ENCODE peak calls at places on chromosomes 12 and 14, in nine cellular contexts. D is SHP77; O is stromal cell of bone marrow; V is RWPE2; P is fibroblast of gingiva; G is brain microvascular endothelial cell; M is AG08395; Q is iris pigment epithelial cell; I is stimulated activated CD8-positive, alpha-beta memory T cell treated with anti-CD3 and anti-CD28 coated beads, Interleukin-15, amount 100 ng/mL, for 48 hours. C is an unnamed sample.

GRCh38 chr14:45104571-45104970 is 20.7 kb downstream of the PRPF39 start:
- DNase-seq in M (no peak), O (no peak), V (no peak), Q (no peak), G (no peak), P (no peak), I (no peak), D (no peak), C (no peak)

GRCh38 chr14:34398024-34398423 is 64.0 kb downstream of the SPTSSA start:
- DNase-seq in O (no peak), V (no peak), M (no peak), G (no peak), I (no peak), Q (no peak), P (no peak), D (no peak), C (no peak)

GRCh38 chr12:56633465-56634241 is 3.5 kb upstream of the BAZ2A start:
- DNase-seq in V (no peak), G (no peak), P (no peak), O (no peak), Q (no peak), D (no peak), M (no peak), I (no peak), C (no peak)

GRCh38 chr14:86532219-86532618 is 1002.3 kb downstream of the FLRT2 start:
- DNase-seq in M (no peak), V (no peak), P (no peak), O (no peak), D (peak), Q (peak), I (no peak), G (peak), C (no peak)

GRCh38 chr12:89058393-89058792 is 293.9 kb downstream of the DUSP6 start:
- DNase-seq in P (no peak), D (no peak), G (no peak), I (no peak), M (no peak), V (no peak), Q (no peak), O (no peak), C (no peak)

GRCh38 chr12:2291182-2291832 is 238.5 kb downstream of the CACNA1C start:
- DNase-seq in G (peak), P (no peak), I (no peak), D (no peak), M (no peak), Q (peak), O (no peak), V (no peak), C (peak)

GRCh38 chr12:90978117-90978770 is 23.3 kb upstream of the CCER1 start:
- DNase-seq in M (peak), I (no peak), G (peak), Q (peak), V (no peak), O (peak), D (peak), P (peak), C (peak)

GRCh38 chr14:68782091-68782981 is 10.5 kb downstream of the ZFP36L1 start:
- DNase-seq in P (no peak), G (no peak), I (no peak), M (no peak), O (no peak), V (no peak), D (no peak), Q (no peak), C (no peak)

GRCh38 chr12:125305221-125305620 is 240.0 kb downstream of the AACS start:
- DNase-seq in P (no peak), V (no peak), D (no peak), M (no peak), O (no peak), I (no peak), G (no peak), Q (no peak), C (no peak)

GRCh38 chr12:131919366-131920156 is 9.5 kb upstream of the PUS1 start:
- DNase-seq in Q (no peak), D (no peak), G (no peak), I (no peak), O (no peak), M (no peak), V (no peak), P (no peak), C (no peak)

GRCh38 chr14:70808023-70808401 is 1.3 kb downstream of the MAP3K9 start:
- DNase-seq in D (peak), O (no peak), P (no peak), V (no peak), M (no peak), Q (peak), G (no peak), I (peak), C (no peak)

GRCh38 chr14:85342858-85343607 is 186.9 kb upstream of the FLRT2 start:
- DNase-seq in O (peak), Q (peak), M (no peak), V (no peak), D (no peak), G (no peak), P (peak), I (no peak), C (no peak)

GRCh38 chr12:91978143-91978542 is 167.5 kb downstream of the BTG1 start:
- DNase-seq in M (no peak), D (no peak), V (no peak), P (no peak), O (no peak), I (no peak), Q (peak), G (no peak), C (no peak)

GRCh38 chr12:75724913-75725312 is 213.5 kb upstream of the KRR1 start:
- DNase-seq in M (peak), I (no peak), P (peak), G (peak), V (no peak), O (peak), Q (peak), D (peak), C (no peak)

GRCh38 chr14:90805662-90806548 is 10.3 kb downstream of the TTC7B start:
- DNase-seq in V (no peak), Q (peak), O (no peak), D (no peak), M (no peak), G (no peak), I (no peak), P (no peak), C (no peak)

GRCh38 chr12:4383304-4383865 is 3.9 kb upstream of the FGF23 start:
- DNase-seq in D (no peak), P (no peak), I (no peak), G (no peak), M (no peak), Q (no peak), O (no peak), V (no peak), C (peak)

GRCh38 chr12:43852744-43853143 is 16.9 kb downstream of the TMEM117 start:
- DNase-seq in P (no peak), Q (no peak), V (no peak), D (no peak), M (no peak), G (no peak), I (no peak), O (no peak), C (no peak)

GRCh38 chr12:95815635-95816212 is 25.2 kb upstream of the NTN4 start:
- DNase-seq in G (no peak), V (no peak), D (peak), M (peak), Q (peak), I (no peak), O (no peak), P (peak), C (peak)

GRCh38 chr14:65287264-65288131 is 125.0 kb upstream of the FUT8 start:
- DNase-seq in I (peak), Q (no peak), M (no peak), O (no peak), P (no peak), G (no peak), D (peak), V (no peak), C (no peak)

GRCh38 chr14:105685003-105685402 is 158.6 kb downstream of the TMEM121 start:
- DNase-seq in O (no peak), D (no peak), Q (no peak), G (no peak), M (no peak), P (no peak), V (no peak), I (no peak), C (no peak)

GRCh38 chr12:93020998-93021597 is 92.0 kb upstream of the EEA1 start:
- DNase-seq in M (no peak), P (no peak), I (no peak), V (no peak), O (no peak), G (no peak), D (no peak), Q (no peak), C (no peak)

GRCh38 chr14:38297681-38298080 is 41.8 kb upstream of the CLEC14A start:
- DNase-seq in M (no peak), P (no peak), D (no peak), G (peak), I (no peak), V (no peak), O (no peak), Q (peak), C (no peak)